ENCODE peak calls at places on chromosomes 16 and 17, in four cellular contexts. U is GM12878, L is A549, T is upper lobe of left lung. W is an unnamed sample.

GRCh38 chr17:48532261-48532660 is 1.4 kb upstream of the HOXB1 start:
- ATAC-seq in T (no peak), L (no peak), U (no peak), W (no peak)

GRCh38 chr16:20862162-20862960 is 37.8 kb downstream of the DCUN1D3 start:
- ATAC-seq in U (no peak), L (no peak), T (no peak), W (no peak)

GRCh38 chr16:70634861-70635260 is 11.5 kb upstream of the IL34 start:
- ATAC-seq in T (no peak), L (no peak), U (no peak), W (no peak)

GRCh38 chr16:87921236-87921773 is 15.0 kb downstream of the CA5A start:
- ATAC-seq in U (peak; percentile 19), T (no peak), L (peak; percentile 70), W (no peak)

GRCh38 chr16:51773051-51773450 is 622.0 kb upstream of the SALL1 start:
- ATAC-seq in U (no peak), L (no peak), T (no peak), W (no peak)

GRCh38 chr16:68079616-68080344 is 5.4 kb upstream of the NFATC3 start:
- ATAC-seq in L (no peak), T (peak; percentile 64), U (peak; percentile 2), W (peak; percentile 54)

GRCh38 chr16:13269905-13270528 is 368.6 kb downstream of the SHISA9 start:
- ATAC-seq in T (no peak), L (no peak), U (no peak), W (no peak)

GRCh38 chr17:40014375-40014980 is 762 bp upstream of the CSF3 start:
- ATAC-seq in L (peak; percentile 4), T (no peak), U (no peak), W (peak; percentile 23)

GRCh38 chr17:40404003-40404402 is 13.7 kb downstream of the TOP2A start:
- ATAC-seq in L (no peak), U (no peak), T (no peak), W (no peak)

GRCh38 chr16:54942353-54942943 is 11.8 kb downstream of the IRX5 start:
- ATAC-seq in U (no peak), L (no peak), T (no peak), W (no peak)

GRCh38 chr16:52034830-52035229 is 512.1 kb downstream of the TOX3 start:
- ATAC-seq in L (no peak), U (no peak), T (no peak), W (no peak)

GRCh38 chr16:24646646-24646995 is 82.8 kb upstream of the TNRC6A start:
- ATAC-seq in T (no peak), L (peak; percentile 37), U (no peak), W (peak; percentile 55)

GRCh38 chr16:24643489-24643888 is 86.0 kb upstream of the TNRC6A start:
- ATAC-seq in U (no peak), T (no peak), L (no peak), W (no peak)

GRCh38 chr16:24645739-24646645 is 83.5 kb upstream of the TNRC6A start:
- ATAC-seq in U (no peak), L (peak; percentile 97), T (no peak), W (peak; percentile 94)
- TF ChIP-seq EP300 in U (no peak), L (peak; percentile 94), T (no peak), W (no peak)

DNA sequence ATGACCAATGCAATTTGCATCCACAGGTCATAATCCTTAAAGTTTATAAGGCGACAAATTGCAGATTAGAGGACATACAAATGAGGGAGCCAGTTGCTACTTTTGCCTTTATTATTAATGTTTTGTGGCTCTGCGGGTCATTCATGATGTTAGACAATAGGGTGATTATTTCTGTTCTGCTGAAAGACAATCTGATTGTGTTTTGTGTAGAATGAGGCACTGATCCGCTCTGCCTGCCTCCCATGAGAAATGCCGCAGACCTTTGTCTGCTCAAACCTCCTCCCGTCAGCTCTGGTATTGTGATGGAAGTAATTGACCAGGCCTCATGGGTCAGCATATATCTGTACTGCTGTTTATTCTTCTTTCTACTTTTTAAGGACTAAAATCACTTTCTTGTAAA is 224.9 kb downstream of the PRKCA start:
- ATAC-seq in T (no peak), U (no peak), L (no peak), W (no peak)
- H3K27ac ChIP-seq in T (no peak overlapping the region), U (no peak overlapping the region), L (no peak overlapping the region), W (no peak overlapping the region)

GRCh38 chr16:11024333-11025053 is 80.1 kb downstream of the CLEC16A start:
- ATAC-seq in T (no peak), U (peak; percentile 73), L (peak; percentile 45), W (no peak)
- TF ChIP-seq EP300 in T (no peak), U (no peak), L (no peak), W (no peak)

DNA sequence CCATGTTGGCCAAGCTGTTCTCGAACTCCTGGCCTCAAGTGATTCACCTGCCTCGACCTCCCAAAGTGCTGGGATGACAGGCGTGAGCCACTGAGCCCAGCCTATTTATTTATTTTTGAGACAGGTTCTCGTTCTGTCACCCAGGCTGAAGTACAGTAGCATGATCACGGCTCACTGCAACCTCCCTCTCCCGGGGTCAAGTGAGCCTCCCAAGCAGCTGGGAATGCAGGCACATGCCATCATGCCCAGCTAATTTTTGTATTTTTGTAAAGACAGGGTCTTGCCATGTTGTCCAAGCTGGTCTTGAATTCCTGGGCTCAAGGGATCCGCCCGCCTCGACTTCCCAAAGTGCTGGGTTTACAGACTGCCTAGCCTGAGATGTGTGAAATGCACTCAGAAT is 10.2 kb upstream of the SEC14L1 start:
- ATAC-seq in U (no peak), T (no peak), L (no peak), W (no peak)
- H3K27ac ChIP-seq in U (no peak overlapping the region), T (no peak overlapping the region), L (peak overlapping the region; percentile 11), W (no peak overlapping the region)

GRCh38 chr17:80992948-80993624 is 1.4 kb downstream of the CHMP6 start:
- ATAC-seq in U (peak; percentile 40), L (no peak), T (no peak), W (no peak)

GRCh38 chr17:80989586-80989913 is 2.1 kb upstream of the CHMP6 start:
- ATAC-seq in U (no peak), T (no peak), L (no peak), W (no peak)

GRCh38 chr17:80992077-80992947 is 671 bp downstream of the CHMP6 start:
- ATAC-seq in T (no peak), U (peak; percentile 41), L (peak; percentile 16), W (peak; percentile 29)

GRCh38 chr17:80990921-80991644 is 558 bp upstream of the CHMP6 start:
- ATAC-seq in U (no peak), T (no peak), L (peak; percentile 7), W (no peak)

DNA sequence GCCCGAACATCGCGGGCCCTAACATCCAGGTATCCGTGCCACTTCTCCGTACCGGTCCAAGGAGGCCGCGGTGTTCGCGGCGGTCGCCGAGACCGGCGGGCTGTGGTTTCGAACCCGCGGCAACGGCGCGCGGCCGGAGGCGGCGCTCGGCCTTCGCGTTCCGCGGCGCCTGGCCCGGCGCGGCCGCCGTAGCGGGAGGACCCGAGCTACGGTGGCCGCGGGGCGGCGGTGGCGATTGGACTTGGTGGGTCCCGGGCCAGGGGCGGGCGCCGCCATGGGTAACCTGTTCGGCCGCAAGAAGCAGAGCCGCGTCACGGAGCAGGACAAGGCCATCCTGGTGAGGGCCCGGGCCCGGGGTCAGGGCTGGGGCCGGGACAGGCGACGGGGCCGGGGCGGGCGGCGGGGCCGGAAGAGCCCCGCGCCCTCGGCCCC is at the start of gene CHMP6:
- ATAC-seq in T (peak; percentile 17), L (peak; percentile 42), U (peak; percentile 55), W (peak; percentile 58)
- TF ChIP-seq EP300 in T (no peak), L (no peak), U (no peak), W (no peak)

DNA sequence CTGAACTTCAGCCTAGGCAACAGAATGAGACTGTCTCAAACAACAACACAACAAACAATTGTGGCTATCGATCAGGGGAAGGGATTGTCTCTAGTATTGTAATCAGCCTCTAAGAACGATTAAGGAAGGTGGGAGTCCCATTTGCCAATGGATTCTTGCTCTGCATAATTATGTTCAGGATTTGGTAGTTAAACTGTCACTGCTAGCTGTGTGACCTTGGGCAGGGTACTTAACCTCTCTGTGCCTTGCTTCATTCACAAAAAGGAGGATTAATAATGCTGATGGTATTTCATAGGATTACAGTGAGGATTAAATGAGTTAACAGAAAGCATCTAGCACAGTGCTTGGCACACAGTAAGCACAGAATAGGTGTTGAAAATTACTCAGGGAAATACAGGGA is 6.7 kb upstream of the SSTR2 start:
- ATAC-seq in T (no peak), U (no peak), L (no peak), W (no peak)
- H3K27ac ChIP-seq in T (no peak overlapping the region), U (no peak overlapping the region), L (no peak overlapping the region), W (no peak overlapping the region)

DNA sequence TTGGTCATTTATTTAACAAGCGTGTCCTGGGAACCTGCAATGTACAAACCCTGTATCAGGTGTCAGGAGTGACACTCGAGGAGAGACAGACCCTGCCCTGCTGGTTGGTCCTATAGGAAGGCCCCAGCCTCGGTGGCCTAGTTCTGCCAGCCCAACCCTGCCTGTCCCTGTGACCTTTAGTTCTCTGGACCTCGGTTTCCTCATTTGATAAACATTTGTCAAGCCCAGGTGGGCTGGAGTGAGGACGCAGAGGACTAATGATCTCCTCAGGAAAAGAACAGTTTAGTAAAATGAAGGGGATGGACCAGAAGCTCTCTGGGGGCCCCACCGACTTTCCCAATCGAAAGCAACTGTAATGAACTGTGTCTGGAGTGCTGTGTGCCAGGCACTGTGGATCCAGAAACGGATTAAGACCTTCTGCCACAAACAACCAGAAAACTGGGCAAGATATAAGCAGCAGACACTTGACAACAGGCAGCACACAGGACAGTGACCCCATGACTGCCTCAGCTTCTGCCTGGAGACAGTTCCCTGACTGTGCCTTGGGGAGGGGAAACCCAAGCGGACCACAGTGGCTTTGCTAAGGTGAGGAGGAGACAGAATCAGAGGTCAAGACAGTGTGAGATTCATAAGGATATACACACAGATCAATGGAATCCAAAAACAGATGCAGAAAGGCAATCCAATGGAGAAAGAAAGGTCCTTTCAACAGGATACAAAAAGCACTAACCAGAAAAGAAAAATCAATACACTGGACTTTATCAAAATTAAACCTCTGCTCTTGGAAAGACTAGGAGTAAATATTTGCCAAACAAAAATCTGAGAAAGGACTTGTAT is 8.8 kb downstream of the PRCD start:
- ATAC-seq in U (peak; percentile 53), T (no peak), L (no peak), W (no peak)
- TF ChIP-seq EP300 in U (no peak), T (no peak), L (no peak), W (no peak)

GRCh38 chr16:2428051-2428786 is 1.0 kb upstream of the CCNF start:
- ATAC-seq in L (peak; percentile 53), T (peak; percentile 38), U (peak; percentile 35), W (peak; percentile 12)
- H3K27ac ChIP-seq in L (peak overlapping the region; percentile 91), T (peak overlapping the region; percentile 83), U (peak overlapping the region; percentile 82), W (no peak overlapping the region)